ENCODE peak calls at places on chromosome 15, in six cellular contexts. H is mesothelial cell of epicardium, V is HL-60, A is psoas muscle, G is mucosa of descending colon, U is endothelial cell of umbilical vein. Y is an unnamed sample.

GRCh38 chr15:78507831-78508160 is 419 bp downstream of the HYKK start:
- DNase-seq in U (no peak), G (no peak), A (no peak), V (no peak), H (peak; percentile 22), Y (no peak)

GRCh38 chr15:41966414-41966812 is 5.9 kb downstream of the EHD4 start:
- DNase-seq in H (no peak), G (peak; percentile 30), A (no peak), U (no peak), V (no peak), Y (no peak)

GRCh38 chr15:95025924-95026728 is 794.8 kb downstream of the MCTP2 start:
- DNase-seq in U (peak; percentile 78), A (no peak), V (peak; percentile 59), H (no peak), G (no peak), Y (no peak)

GRCh38 chr15:50051344-50051743 is 67.7 kb downstream of the ATP8B4 start:
- DNase-seq in A (no peak), G (no peak), V (no peak), U (no peak), H (no peak), Y (no peak)

GRCh38 chr15:99925661-99926461 is 192.6 kb upstream of the LYSMD4 start:
- DNase-seq in U (peak; percentile 16), H (no peak), G (peak; percentile 89), V (peak; percentile 38), A (peak; percentile 82), Y (peak; percentile 80)

GRCh38 chr15:78906310-78906608 is 33.6 kb downstream of the MORF4L1 start:
- DNase-seq in G (no peak), A (no peak), H (no peak), U (peak; percentile 49), V (no peak), Y (no peak)

GRCh38 chr15:27989838-27990237 is 109.3 kb downstream of the OCA2 start:
- DNase-seq in H (no peak), V (no peak), G (no peak), A (no peak), U (no peak), Y (no peak)

GRCh38 chr15:77457619-77458265 is 37.1 kb downstream of the HMG20A start:
- DNase-seq in V (no peak), U (peak; percentile 92), A (no peak), G (no peak), H (no peak), Y (no peak)

GRCh38 chr15:66359740-66360139 is 3.3 kb upstream of the TIPIN start:
- DNase-seq in V (no peak), H (no peak), A (no peak), U (no peak), G (no peak), Y (no peak)

GRCh38 chr15:43776718-43777292 is at the start of gene ELL3:
- DNase-seq in G (peak; percentile 92), A (peak; percentile 85), V (peak; percentile 80), H (no peak), U (no peak), Y (peak; percentile 89)
- TF ChIP-seq CTCF in G (no peak), A (no peak), V (no peak), H (no peak), U (no peak), Y (no peak)

DNA sequence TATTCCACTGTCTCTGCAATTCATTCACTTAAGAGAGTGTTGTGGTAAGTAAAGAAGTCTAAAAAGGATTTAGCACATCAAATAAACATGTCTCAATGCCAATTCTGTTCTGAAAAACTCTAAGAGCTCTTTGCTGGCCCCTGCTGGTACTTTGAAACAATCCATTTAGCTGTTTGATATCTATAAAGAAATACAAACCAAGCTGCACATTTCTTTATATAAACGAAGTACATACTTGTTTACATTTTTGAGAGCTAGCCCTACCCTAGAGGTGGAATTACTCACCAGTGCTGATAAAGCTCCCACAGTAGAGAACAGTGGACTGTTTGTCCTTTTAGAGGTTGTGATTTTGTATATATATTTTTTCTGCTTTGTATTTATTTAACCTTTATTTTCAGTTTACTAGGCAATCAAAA is 75.5 kb downstream of the NEDD4 start:
- DNase-seq in G (no peak), H (no peak), A (no peak), U (peak; percentile 92), V (no peak), Y (no peak)
- TF ChIP-seq CTCF in G (no peak), H (no peak), A (peak; percentile 73), U (peak; percentile 53), V (peak; percentile 14), Y (peak; percentile 65)

GRCh38 chr15:85296615-85297402 is 83.6 kb upstream of the AKAP13 start:
- DNase-seq in A (peak; percentile 59), V (peak; percentile 73), H (no peak), U (peak; percentile 85), G (peak; percentile 61), Y (no peak)
- TF ChIP-seq CTCF in A (peak; percentile 80), V (peak; percentile 45), H (peak; percentile 31), U (peak; percentile 71), G (peak; percentile 55), Y (peak; percentile 70)

GRCh38 chr15:96477227-96477626 is 146.7 kb downstream of the NR2F2 start:
- DNase-seq in U (no peak), G (no peak), A (no peak), H (no peak), V (no peak), Y (no peak)
- TF ChIP-seq CTCF in U (no peak), G (no peak), A (no peak), H (no peak), V (no peak), Y (no peak)

DNA sequence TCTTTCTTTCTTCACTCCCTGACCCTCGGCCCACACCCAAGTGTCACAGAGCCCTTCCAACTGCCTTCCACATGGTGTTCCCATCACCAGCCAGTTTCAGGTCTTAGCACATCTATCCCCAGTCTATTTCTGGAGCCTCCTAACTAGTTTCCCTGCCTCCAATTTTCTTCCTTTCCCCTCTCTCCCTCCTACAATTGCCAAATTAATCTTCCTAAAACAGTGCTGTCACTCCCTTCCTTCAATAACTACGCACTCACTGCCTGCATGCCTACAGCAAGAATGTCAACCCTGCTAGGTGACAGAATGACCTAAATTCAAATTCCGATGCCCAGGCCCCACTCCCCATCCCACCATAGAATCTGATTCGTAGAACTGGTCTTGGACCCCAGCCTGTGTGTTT is 36.1 kb upstream of the CA12 start:
- DNase-seq in G (no peak), V (no peak), U (no peak), A (no peak), H (no peak), Y (no peak)
- TF ChIP-seq CTCF in G (no peak), V (no peak), U (no peak), A (no peak), H (no peak), Y (no peak)

GRCh38 chr15:69074011-69074842 is 59.7 kb downstream of the NOX5 start:
- DNase-seq in A (peak; percentile 68), U (peak; percentile 70), H (peak; percentile 50), G (peak; percentile 83), V (peak; percentile 7), Y (peak; percentile 74)
- TF ChIP-seq CTCF in A (no peak), U (peak; percentile 28), H (no peak), G (no peak), V (no peak), Y (no peak)